ENCODE peak calls at places on chromosomes 12 and 14, in four cellular contexts. C, V, P and Y are unnamed samples.

GRCh38 chr12:14284189-14284722 is 81.2 kb upstream of the ATF7IP start:
- DNase-seq in P (peak), C (peak), V (no peak), Y (no peak)

GRCh38 chr14:63164108-63164683 is 40.0 kb upstream of the RHOJ start:
- DNase-seq in P (no peak), C (no peak), V (no peak), Y (no peak)

GRCh38 chr14:68807148-68807600 is 14.3 kb upstream of the ZFP36L1 start:
- DNase-seq in C (peak), P (no peak), V (peak), Y (peak)

GRCh38 chr12:131455218-131455506 is 255.7 kb upstream of the SFSWAP start:
- DNase-seq in P (no peak), C (no peak), V (no peak), Y (no peak)

GRCh38 chr12:45051490-45052105 is 699 bp upstream of the DBX2 start:
- DNase-seq in P (no peak), V (no peak), C (no peak), Y (peak)

GRCh38 chr12:119178544-119179334 is at the start of gene HSPB8:
- DNase-seq in V (peak), C (peak), P (no peak), Y (peak)

GRCh38 chr14:101068958-101069549 is 165.5 kb upstream of the RTL1 start:
- DNase-seq in P (no peak), C (no peak), V (no peak), Y (no peak)

GRCh38 chr12:98873823-98874222 is 228.7 kb downstream of the APAF1 start:
- DNase-seq in C (no peak), P (no peak), V (no peak), Y (no peak)

GRCh38 chr12:116916714-116917114 is 6.0 kb downstream of the FBXW8 start:
- DNase-seq in V (peak), C (peak), P (peak), Y (no peak)

GRCh38 chr12:11545438-11546330 is 103.8 kb upstream of the ETV6 start:
- DNase-seq in P (peak), C (no peak), V (no peak), Y (no peak)

GRCh38 chr12:3280967-3281366 is 203.8 kb downstream of the TSPAN9 start:
- DNase-seq in C (no peak), P (no peak), V (no peak), Y (no peak)

GRCh38 chr12:4138051-4138450 is 135.5 kb upstream of the CCND2 start:
- DNase-seq in C (no peak), P (no peak), V (no peak), Y (no peak)

GRCh38 chr14:52960627-52961026 is 9.8 kb upstream of the FERMT2 start:
- DNase-seq in V (no peak), C (no peak), P (no peak), Y (no peak)

GRCh38 chr14:77154421-77154820 is 12.8 kb upstream of the ZDHHC22 start:
- DNase-seq in V (no peak), C (no peak), P (no peak), Y (no peak)

GRCh38 chr14:34032720-34033119 is 81.8 kb upstream of the EGLN3 start:
- DNase-seq in P (no peak), C (no peak), V (no peak), Y (no peak)

GRCh38 chr12:79020106-79020505 is 155.5 kb downstream of the SYT1 start:
- DNase-seq in P (no peak), C (no peak), V (no peak), Y (no peak)

GRCh38 chr12:54286042-54286931 is 5.8 kb downstream of the HNRNPA1 start:
- DNase-seq in V (no peak), P (no peak), C (peak), Y (no peak)

GRCh38 chr12:48651681-48652080 is 30.4 kb downstream of the KANSL2 start:
- DNase-seq in C (no peak), V (no peak), P (no peak), Y (no peak)

GRCh38 chr12:9673404-9674225 is 4.1 kb downstream of the CLEC2D start:
- DNase-seq in C (peak), V (peak), P (no peak), Y (no peak)

GRCh38 chr12:115204957-115205754 is 521.2 kb upstream of the TBX3 start:
- DNase-seq in C (peak), P (no peak), V (no peak), Y (no peak)

GRCh38 chr12:8844665-8845064 is 22.2 kb downstream of the A2ML1 start:
- DNase-seq in V (peak), P (no peak), C (peak), Y (no peak)

GRCh38 chr12:43758247-43758727 is 303 bp downstream of the PUS7L start:
- DNase-seq in C (peak), P (peak), V (peak), Y (peak)

GRCh38 chr12:71426648-71427047 is 12.9 kb upstream of the LGR5 start:
- DNase-seq in C (no peak), V (no peak), P (no peak), Y (no peak)

GRCh38 chr12:122646568-122647220 is 56.5 kb downstream of the HCAR2 start:
- DNase-seq in V (no peak), P (peak), C (no peak), Y (no peak)

GRCh38 chr12:121190523-121191031 is 19.4 kb upstream of the P2RX4 start:
- DNase-seq in C (no peak), V (no peak), P (no peak), Y (no peak)

GRCh38 chr12:13597166-13597565 is 384.2 kb downstream of the GRIN2B start:
- DNase-seq in V (no peak), C (no peak), P (no peak), Y (no peak)

DNA sequence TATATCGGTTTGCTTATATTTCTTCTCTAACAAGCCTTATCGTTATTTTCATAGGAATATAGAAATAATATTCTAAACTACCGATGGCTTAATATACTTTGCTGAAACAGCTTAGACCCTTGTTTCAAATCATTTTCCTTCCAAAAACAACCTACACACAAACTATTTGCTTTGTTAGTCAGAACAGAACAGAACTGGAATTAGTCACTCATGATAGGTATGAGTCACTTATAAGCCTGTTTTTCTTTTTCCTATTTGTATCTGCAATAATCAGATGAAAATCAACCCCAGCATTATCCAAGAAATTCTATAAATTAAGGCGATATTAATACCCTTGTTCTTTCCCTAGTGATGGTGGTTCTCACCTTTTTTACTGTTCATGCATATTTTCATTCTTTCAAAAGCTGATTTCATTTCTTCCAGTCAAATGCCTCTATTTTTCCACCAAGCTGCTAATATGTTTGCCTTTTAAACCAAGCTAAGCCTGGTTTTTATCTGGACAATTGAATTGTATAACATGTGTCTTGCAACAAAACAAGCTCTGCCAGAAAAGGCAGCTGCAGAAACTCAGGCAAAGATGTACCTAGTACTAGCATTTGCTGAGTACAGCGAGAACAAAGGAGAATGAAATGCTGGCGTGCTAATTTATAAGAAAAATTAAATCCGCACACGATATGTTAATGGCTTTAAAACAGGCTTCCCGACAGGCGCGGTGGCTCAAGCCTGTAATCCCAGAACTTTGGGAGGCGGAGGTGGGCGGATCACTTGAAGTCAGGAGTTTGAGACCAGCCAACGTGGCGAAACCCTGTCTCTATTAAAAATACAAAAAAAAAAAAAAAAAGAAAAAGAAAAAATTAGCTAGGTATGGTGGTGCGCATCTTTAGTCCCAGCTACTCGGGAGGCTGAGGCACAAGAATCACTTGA is 1418.2 kb downstream of the AACS start:
- DNase-seq in C (no peak), P (no peak), V (no peak), Y (no peak)
- TF ChIP-seq TARDBP in C (no peak), P (no peak), V (no peak), Y (no peak)

DNA sequence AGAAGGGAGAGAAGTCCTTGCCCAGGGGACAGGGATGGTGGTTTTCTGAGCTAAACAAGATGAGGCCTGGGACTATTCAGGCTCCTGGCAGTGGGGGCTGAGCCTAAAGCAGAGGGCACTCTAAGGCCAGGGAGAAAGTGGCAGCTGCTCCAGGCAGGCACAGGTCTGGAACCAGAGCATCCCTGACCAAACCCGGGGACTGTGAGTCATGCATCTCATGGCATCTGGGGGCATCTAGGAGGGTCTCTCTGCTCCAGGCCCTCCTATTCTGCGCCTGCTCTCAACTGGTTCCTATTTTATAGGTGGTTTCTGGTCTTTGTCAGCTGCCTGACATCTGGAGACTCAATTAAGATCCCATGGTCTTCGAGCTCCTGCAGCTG is 11.6 kb downstream of the KRT7 start:
- DNase-seq in V (no peak), P (no peak), C (no peak), Y (no peak)
- TF ChIP-seq TARDBP in V (no peak), P (no peak), C (no peak), Y (no peak)

DNA sequence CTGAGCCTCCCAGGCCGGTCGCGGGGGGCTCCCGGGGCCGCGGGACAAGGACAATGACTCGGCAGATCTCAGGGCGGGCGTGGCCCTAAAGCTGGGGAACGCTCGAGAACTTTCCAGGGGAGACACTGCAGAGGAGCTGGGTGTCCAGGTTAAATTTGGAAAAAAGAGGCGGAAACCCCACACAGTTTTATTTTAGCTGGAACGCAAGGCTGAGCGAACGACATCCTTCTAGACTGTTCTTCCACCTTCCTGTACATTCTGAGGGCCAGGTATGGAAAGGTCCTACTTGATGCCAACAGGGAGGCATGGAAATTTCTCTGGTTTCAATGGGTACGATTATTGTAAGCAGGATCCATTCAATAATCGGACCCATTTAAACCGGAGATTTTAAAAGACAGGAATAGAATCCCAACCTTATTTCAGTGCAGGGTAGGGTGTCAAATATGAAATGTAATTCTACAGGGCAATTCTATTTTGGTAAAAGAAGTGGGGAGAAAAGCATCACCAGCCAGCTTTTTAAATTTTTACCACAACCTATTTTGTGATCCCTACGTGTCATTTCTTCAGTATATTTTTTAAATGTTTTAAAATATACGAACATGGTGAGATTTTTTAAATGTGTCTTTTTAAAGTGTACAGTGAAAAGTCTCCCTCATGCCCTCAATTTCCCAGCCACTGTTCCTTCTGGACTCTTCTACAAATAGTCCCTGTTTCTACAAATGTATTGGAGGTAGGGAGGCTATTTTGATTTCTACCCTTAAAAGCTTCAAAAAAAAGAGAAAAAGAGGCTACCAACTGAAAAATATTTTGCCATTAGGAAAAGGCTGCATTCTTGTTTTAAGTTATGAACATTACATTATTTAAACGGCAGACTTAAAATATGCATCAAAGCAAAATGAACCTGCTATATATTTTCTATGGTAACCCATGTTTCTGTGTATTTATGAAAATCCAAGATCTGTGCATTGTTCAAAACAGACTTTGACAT is 1.1 kb upstream of the UBC start:
- DNase-seq in P (no peak), C (peak), V (peak), Y (no peak)
- TF ChIP-seq TARDBP in P (no peak), C (no peak), V (no peak), Y (no peak)

DNA sequence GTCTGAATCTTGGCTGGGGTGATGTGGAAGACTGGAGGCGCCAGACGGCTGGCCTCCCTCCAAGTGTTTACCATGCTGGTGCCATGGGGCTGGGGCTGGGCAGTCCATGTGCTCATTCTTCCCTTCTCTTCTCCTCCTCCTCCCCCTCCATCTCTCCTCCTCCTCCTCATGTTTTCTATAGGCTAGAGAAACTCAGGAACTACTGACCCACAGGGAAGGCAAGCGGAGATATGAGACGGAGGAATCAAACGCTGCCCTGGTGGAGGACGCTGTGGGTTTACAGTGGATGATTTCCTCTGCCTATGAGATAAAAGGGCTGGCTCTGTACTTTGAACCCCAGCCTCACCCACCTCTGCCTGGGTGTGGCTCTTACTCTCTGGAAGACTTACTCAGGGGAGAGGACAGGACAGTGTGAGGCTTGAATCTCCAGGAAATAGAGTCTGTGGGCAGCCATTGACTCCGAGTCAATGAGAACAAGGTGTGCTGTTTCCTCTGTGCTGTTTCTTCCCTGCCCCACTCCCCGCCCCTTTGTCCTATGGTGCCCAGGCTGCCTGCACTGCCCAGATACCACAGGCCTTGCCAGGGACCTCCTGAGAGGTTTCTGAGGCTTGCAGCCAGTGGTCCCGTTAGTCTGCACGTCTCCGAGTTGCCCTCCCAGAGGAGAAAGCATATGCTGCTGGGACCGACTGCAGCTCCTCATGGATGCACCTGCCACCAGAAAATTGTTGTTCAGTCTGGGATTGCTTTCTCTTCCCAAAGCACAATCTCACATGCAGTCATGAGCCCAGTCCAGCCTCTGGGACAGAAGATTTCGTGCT is 132.6 kb upstream of the ARHGAP5 start:
- DNase-seq in P (no peak), V (peak), C (peak), Y (no peak)
- TF ChIP-seq TARDBP in P (no peak), V (peak), C (no peak), Y (no peak)

DNA sequence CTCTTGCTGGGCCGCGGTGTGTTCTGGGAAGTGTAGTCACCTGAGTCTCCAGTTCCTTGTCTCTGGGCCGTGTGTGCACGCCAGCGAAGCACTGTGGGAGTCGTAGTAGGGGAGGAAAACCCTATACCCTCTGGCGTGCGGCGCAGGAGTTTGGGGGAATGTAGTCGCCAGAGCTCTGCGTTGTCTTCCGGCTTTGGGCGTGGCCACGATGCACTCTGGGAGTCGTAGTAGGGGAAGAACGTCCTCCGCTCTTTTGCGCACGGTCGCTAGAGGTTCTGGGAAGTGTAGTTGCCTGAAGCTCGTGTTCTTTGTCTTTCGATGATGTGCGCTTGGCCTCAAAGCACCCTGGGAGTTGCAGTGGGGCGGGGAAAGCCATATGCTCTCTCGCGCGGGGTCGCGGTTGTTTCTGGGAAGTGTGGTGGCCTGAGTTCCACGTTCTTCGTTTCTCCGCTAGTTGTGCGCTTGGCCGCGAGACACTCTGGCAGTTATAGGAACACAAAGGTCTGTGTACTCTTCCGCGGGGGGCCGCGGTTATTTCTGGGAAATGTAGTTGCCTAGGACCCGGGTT is 588 bp upstream of the ZNF140 start:
- DNase-seq in C (peak), V (peak), P (peak), Y (peak)
- TF ChIP-seq TARDBP in C (no peak), V (peak), P (peak), Y (no peak)

GRCh38 chr12:28425531-28425930 is 235.3 kb downstream of the CCDC91 start:
- DNase-seq in V (no peak), P (no peak), C (no peak), Y (no peak)
- TF ChIP-seq TARDBP in V (no peak), P (no peak), C (no peak), Y (no peak)

DNA sequence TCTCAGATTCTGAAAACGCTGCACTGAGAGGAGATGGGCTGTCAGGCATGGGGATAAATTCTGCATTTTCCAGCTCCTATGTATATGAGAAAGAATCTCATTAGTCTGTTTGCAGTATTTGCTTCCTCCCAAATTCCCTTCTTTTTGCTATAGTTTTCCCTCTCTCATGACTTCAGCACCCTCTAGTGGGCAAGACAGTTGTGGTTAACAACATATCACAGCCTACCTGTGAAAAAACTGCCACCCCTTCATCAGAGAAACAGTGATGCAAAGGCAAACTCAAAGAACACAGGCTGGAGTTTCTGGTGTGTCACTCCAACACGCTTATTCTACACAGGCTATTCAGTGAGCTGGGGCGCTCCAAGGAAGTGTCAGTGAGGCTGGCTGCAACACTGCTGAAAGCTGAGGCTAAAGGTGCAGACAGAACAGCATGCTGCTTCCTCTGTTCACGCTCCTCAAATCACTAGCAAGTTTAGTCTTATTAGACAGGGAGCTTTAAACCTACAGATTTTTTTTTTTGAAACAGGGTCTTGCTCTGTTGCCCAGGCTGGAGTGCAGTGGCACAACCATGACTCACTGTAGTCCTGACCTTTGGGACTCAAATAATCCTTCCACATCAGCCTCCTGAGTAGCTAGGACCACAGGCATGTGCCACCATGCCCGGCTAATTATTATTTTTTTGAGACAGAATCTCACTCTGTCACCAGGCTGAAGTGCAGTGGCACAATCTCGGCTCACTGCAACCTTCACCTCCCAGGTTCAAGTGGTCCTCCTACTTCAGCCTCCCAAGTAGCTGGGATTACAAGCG is 19.3 kb downstream of the ZC2HC1C start:
- DNase-seq in P (no peak), V (peak), C (peak), Y (peak)
- TF ChIP-seq TARDBP in P (no peak), V (no peak), C (no peak), Y (no peak)